ENCODE peak calls at places on chromosomes 12 and 14, in eight cellular contexts. B, Y, W, D, R, M, J and G are unnamed samples.

GRCh38 chr14:77421241-77421640 is 2.1 kb downstream of the NOXRED1 start:
- DNase-seq in M (no peak), W (no peak), J (no peak), D (no peak), R (no peak), B (peak; percentile 17), Y (no peak), G (no peak)

GRCh38 chr12:94973202-94973601 is 30.3 kb downstream of the NDUFA12 start:
- DNase-seq in R (no peak), Y (peak; percentile 57), D (no peak), M (no peak), J (no peak), W (no peak), B (peak; percentile 36), G (no peak)

GRCh38 chr12:121560392-121561021 is 20.3 kb downstream of the KDM2B start:
- DNase-seq in R (no peak), W (no peak), B (no peak), Y (no peak), J (no peak), M (peak; percentile 54), D (no peak), G (peak; percentile 73)

GRCh38 chr14:37712976-37713431 is 117.6 kb downstream of the TTC6 start:
- DNase-seq in R (no peak), J (no peak), W (no peak), M (no peak), D (no peak), B (no peak), Y (no peak), G (no peak)

GRCh38 chr14:23056257-23056955 is 914 bp downstream of the CDH24 start:
- DNase-seq in R (peak; percentile 44), Y (peak; percentile 90), B (peak; percentile 65), M (peak; percentile 67), J (peak; percentile 58), W (peak; percentile 68), D (peak; percentile 65), G (peak; percentile 90)

GRCh38 chr12:27840229-27840999 is 60.4 kb upstream of the MANSC4 start:
- DNase-seq in B (no peak), Y (no peak), J (no peak), W (no peak), M (no peak), R (no peak), D (no peak), G (no peak)

GRCh38 chr14:44297437-44297836 is 209.6 kb downstream of the FSCB start:
- DNase-seq in B (no peak), D (no peak), Y (no peak), R (no peak), M (no peak), J (no peak), W (no peak), G (no peak)

GRCh38 chr12:77493311-77493710 is 337.4 kb upstream of the NAV3 start:
- DNase-seq in M (no peak), J (no peak), W (no peak), B (no peak), Y (no peak), D (no peak), R (no peak), G (no peak)

GRCh38 chr12:67220065-67220464 is 49.1 kb upstream of the CAND1 start:
- DNase-seq in D (no peak), J (no peak), B (no peak), W (no peak), R (peak; percentile 5), Y (peak; percentile 63), M (no peak), G (no peak)

GRCh38 chr12:111401167-111401605 is 4.5 kb upstream of the SH2B3 start:
- DNase-seq in M (no peak), B (no peak), R (no peak), Y (no peak), D (no peak), W (no peak), J (no peak), G (no peak)

GRCh38 chr12:103640831-103641230 is 53.8 kb downstream of the STAB2 start:
- DNase-seq in R (no peak), M (no peak), W (no peak), B (no peak), J (no peak), D (no peak), Y (no peak), G (peak; percentile 12)

GRCh38 chr12:14111230-14111865 is 129.9 kb upstream of the GRIN2B start:
- DNase-seq in J (no peak), M (peak; percentile 50), D (no peak), W (no peak), Y (peak; percentile 10), B (no peak), R (no peak), G (peak; percentile 64)

GRCh38 chr12:124742111-124742510 is 121.6 kb downstream of the SCARB1 start:
- DNase-seq in Y (peak; percentile 76), M (no peak), J (no peak), D (no peak), R (peak; percentile 74), B (no peak), W (no peak), G (no peak)

GRCh38 chr12:117874842-117875434 is 93.9 kb downstream of the KSR2 start:
- DNase-seq in W (peak; percentile 46), D (peak; percentile 74), B (peak; percentile 64), J (peak; percentile 54), Y (peak; percentile 75), M (peak; percentile 46), R (peak; percentile 65), G (peak; percentile 72)

GRCh38 chr12:43551271-43551970 is 582 bp downstream of the ADAMTS20 start:
- DNase-seq in M (no peak), R (no peak), Y (peak; percentile 20), D (no peak), B (no peak), W (no peak), J (no peak), G (no peak)

GRCh38 chr14:50501642-50502041 is 30.7 kb downstream of the MAP4K5 start:
- DNase-seq in D (no peak), M (no peak), Y (no peak), R (no peak), W (no peak), B (peak; percentile 89), J (no peak), G (no peak)

GRCh38 chr14:55104051-55104954 is 24.7 kb upstream of the LGALS3 start:
- DNase-seq in J (no peak), D (no peak), Y (no peak), M (no peak), R (no peak), W (no peak), B (no peak), G (no peak)

DNA sequence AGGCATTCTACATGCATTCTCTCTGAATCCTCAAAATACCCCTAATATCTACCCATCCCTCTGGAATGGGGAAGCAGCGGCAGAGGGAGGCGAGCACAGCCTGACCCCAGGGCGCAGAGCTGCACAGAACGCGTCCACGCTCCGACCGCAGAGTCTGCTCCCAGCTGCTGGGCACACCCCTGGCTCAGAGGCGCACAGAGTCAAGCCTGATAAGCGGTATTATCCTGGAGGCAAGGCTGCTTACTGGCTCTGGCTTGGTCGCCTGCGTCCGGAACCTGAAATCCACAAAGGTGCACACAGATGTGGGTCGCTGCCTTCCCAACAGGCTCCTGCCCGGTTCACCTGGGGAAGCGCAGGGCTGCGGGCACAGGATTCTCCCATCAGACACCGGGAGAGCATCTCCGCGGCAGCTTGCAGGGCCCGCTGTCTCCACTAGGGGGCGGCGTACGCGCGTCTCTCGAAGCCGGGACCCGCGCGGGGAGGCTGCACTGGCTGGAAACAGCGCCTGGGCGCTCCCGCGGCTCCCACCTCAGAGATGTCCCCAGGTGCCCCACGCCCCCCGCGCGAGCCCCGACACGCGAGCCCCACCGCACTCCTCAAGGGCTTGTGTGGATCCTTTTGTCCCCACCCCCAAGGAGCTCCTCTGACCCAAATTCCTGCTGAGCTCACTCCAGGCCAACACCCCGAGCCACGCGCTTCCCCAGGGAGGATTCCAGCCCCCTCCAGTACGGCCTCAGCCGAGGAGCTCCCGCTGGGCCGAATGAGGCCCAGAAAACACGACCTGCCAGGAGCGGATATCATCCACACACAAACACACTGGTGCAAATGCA is 120.1 kb upstream of the FZD10 start:
- DNase-seq in W (peak; percentile 31), Y (peak; percentile 78), R (peak; percentile 59), J (no peak), B (no peak), M (no peak), D (no peak), G (no peak)
- TF ChIP-seq CTCF in W (peak; percentile 49), Y (peak; percentile 94), R (peak; percentile 87), J (peak; percentile 74), B (no peak), M (peak; percentile 19), D (peak; percentile 38), G (peak; percentile 14)

GRCh38 chr14:64937821-64938193 is 4.7 kb downstream of the GPX2 start:
- DNase-seq in R (no peak), J (no peak), W (no peak), D (no peak), B (peak; percentile 31), Y (no peak), M (no peak), G (no peak)
- TF ChIP-seq CTCF in R (no peak), J (peak; percentile 36), W (no peak), D (peak; percentile 53), B (peak; percentile 43), Y (peak; percentile 29), M (no peak), G (no peak)

DNA sequence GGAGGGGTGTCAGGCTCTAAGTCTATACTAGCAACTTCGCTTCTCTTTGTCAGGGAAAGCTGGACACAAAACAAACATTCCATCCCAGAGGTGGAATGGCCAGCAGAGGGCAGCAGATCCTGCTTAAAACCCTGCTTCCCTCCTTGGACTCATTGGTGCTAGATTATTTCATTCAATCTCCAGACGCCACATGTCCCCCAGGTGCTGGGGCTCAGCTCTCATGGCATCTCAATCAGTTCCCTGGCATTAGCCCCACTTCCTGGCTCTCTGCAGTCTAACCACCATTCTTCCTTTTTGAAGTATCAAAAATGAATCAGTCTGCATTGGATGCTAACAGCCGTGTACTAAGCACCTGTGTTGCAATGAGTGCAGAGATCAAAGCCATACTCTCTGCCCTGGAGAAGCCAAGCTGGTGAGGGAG is 8.1 kb upstream of the PPP1R1A start:
- DNase-seq in W (peak; percentile 53), R (peak; percentile 60), B (peak; percentile 73), D (peak; percentile 77), J (peak; percentile 55), M (no peak), Y (peak; percentile 68), G (peak; percentile 48)
- TF ChIP-seq CTCF in W (peak; percentile 73), R (peak; percentile 72), B (peak; percentile 95), D (peak; percentile 55), J (peak; percentile 50), M (peak; percentile 88), Y (peak; percentile 88), G (peak; percentile 87)

GRCh38 chr14:21997300-21997699 is 323.7 kb upstream of the OR4E1 start:
- DNase-seq in Y (no peak), R (no peak), B (no peak), J (no peak), D (no peak), W (peak; percentile 24), M (no peak), G (no peak)
- TF ChIP-seq CTCF in Y (peak; percentile 8), R (no peak), B (peak; percentile 6), J (no peak), D (no peak), W (peak; percentile 27), M (no peak), G (peak; percentile 28)